ENCODE peak calls at places on chromosomes 12 and 14, in seven cellular contexts. One of them, this sample, is unnamed.

GRCh38 chr12:87020071-87020470 is 763.9 kb upstream of the MGAT4C start:
- DNase-seq in SK-MEL-5: no peak
- DNase-seq in DMS153: no peak
- DNase-seq in mesendoderm: peak
- DNase-seq in effector memory CD8-positive, alpha-beta T cell: no peak
- DNase-seq in esophagus muscularis mucosa: no peak
- DNase-seq in midbrain: no peak
- DNase-seq in this sample: no peak

GRCh38 chr12:89856431-89856830 is 147.8 kb upstream of the ATP2B1 start:
- DNase-seq in mesendoderm: no peak
- DNase-seq in midbrain: no peak
- DNase-seq in esophagus muscularis mucosa: no peak
- DNase-seq in SK-MEL-5: no peak
- DNase-seq in effector memory CD8-positive, alpha-beta T cell: no peak
- DNase-seq in DMS153: no peak
- DNase-seq in this sample: no peak

GRCh38 chr12:51460519-51460918 is 35.9 kb downstream of the SLC4A8 start:
- DNase-seq in esophagus muscularis mucosa: no peak
- DNase-seq in midbrain: no peak
- DNase-seq in effector memory CD8-positive, alpha-beta T cell: no peak
- DNase-seq in SK-MEL-5: peak
- DNase-seq in mesendoderm: no peak
- DNase-seq in DMS153: peak
- DNase-seq in this sample: no peak

GRCh38 chr12:107458990-107459389 is 226.6 kb upstream of the PWP1 start:
- DNase-seq in effector memory CD8-positive, alpha-beta T cell: no peak
- DNase-seq in DMS153: no peak
- DNase-seq in SK-MEL-5: no peak
- DNase-seq in mesendoderm: no peak
- DNase-seq in midbrain: no peak
- DNase-seq in esophagus muscularis mucosa: no peak
- DNase-seq in this sample: no peak

GRCh38 chr12:95107362-95107761 is 33.9 kb upstream of the NR2C1 start:
- DNase-seq in midbrain: no peak
- DNase-seq in mesendoderm: no peak
- DNase-seq in DMS153: no peak
- DNase-seq in effector memory CD8-positive, alpha-beta T cell: no peak
- DNase-seq in SK-MEL-5: no peak
- DNase-seq in esophagus muscularis mucosa: no peak
- DNase-seq in this sample: no peak

GRCh38 chr12:3463927-3464326 is 27.1 kb upstream of the PRMT8 start:
- DNase-seq in midbrain: no peak
- DNase-seq in effector memory CD8-positive, alpha-beta T cell: no peak
- DNase-seq in DMS153: no peak
- DNase-seq in esophagus muscularis mucosa: no peak
- DNase-seq in SK-MEL-5: peak
- DNase-seq in mesendoderm: no peak
- DNase-seq in this sample: no peak

GRCh38 chr12:74021937-74022336 is 515.7 kb upstream of the ATXN7L3B start:
- DNase-seq in midbrain: peak
- DNase-seq in mesendoderm: peak
- DNase-seq in effector memory CD8-positive, alpha-beta T cell: no peak
- DNase-seq in DMS153: peak
- DNase-seq in SK-MEL-5: peak
- DNase-seq in esophagus muscularis mucosa: no peak
- DNase-seq in this sample: peak

GRCh38 chr12:119649202-119649808 is 18.6 kb upstream of the PRKAB1 start:
- DNase-seq in midbrain: no peak
- DNase-seq in esophagus muscularis mucosa: no peak
- DNase-seq in mesendoderm: no peak
- DNase-seq in effector memory CD8-positive, alpha-beta T cell: no peak
- DNase-seq in DMS153: no peak
- DNase-seq in SK-MEL-5: peak
- DNase-seq in this sample: no peak

GRCh38 chr14:69671365-69672050 is 60.1 kb downstream of the SUSD6 start:
- DNase-seq in DMS153: no peak
- DNase-seq in SK-MEL-5: no peak
- DNase-seq in mesendoderm: peak
- DNase-seq in effector memory CD8-positive, alpha-beta T cell: no peak
- DNase-seq in midbrain: no peak
- DNase-seq in esophagus muscularis mucosa: no peak
- DNase-seq in this sample: no peak

GRCh38 chr12:93706824-93707223 is 29.6 kb downstream of the CRADD start:
- DNase-seq in SK-MEL-5: no peak
- DNase-seq in effector memory CD8-positive, alpha-beta T cell: no peak
- DNase-seq in midbrain: no peak
- DNase-seq in mesendoderm: no peak
- DNase-seq in esophagus muscularis mucosa: no peak
- DNase-seq in DMS153: no peak
- DNase-seq in this sample: no peak

GRCh38 chr14:74085828-74086227 is 1.1 kb downstream of the LIN52 start:
- DNase-seq in effector memory CD8-positive, alpha-beta T cell: no peak
- DNase-seq in midbrain: no peak
- DNase-seq in SK-MEL-5: no peak
- DNase-seq in mesendoderm: no peak
- DNase-seq in esophagus muscularis mucosa: no peak
- DNase-seq in DMS153: no peak
- DNase-seq in this sample: no peak

GRCh38 chr12:19186722-19187661 is 57.5 kb downstream of the PLEKHA5 start:
- DNase-seq in midbrain: peak
- DNase-seq in SK-MEL-5: peak
- DNase-seq in mesendoderm: peak
- DNase-seq in esophagus muscularis mucosa: no peak
- DNase-seq in effector memory CD8-positive, alpha-beta T cell: peak
- DNase-seq in DMS153: peak
- DNase-seq in this sample: peak

GRCh38 chr14:96136361-96136760 is 68.3 kb upstream of the BDKRB2 start:
- DNase-seq in effector memory CD8-positive, alpha-beta T cell: no peak
- DNase-seq in DMS153: no peak
- DNase-seq in mesendoderm: no peak
- DNase-seq in midbrain: no peak
- DNase-seq in SK-MEL-5: no peak
- DNase-seq in esophagus muscularis mucosa: no peak
- DNase-seq in this sample: no peak

GRCh38 chr12:49582201-49582600 is 14.3 kb upstream of the MCRS1 start:
- DNase-seq in mesendoderm: no peak
- DNase-seq in esophagus muscularis mucosa: no peak
- DNase-seq in SK-MEL-5: no peak
- DNase-seq in effector memory CD8-positive, alpha-beta T cell: no peak
- DNase-seq in DMS153: no peak
- DNase-seq in midbrain: no peak
- DNase-seq in this sample: no peak

GRCh38 chr12:104177663-104178501 is 37.7 kb upstream of the TXNRD1 start:
- DNase-seq in SK-MEL-5: peak
- DNase-seq in midbrain: no peak
- DNase-seq in esophagus muscularis mucosa: peak
- DNase-seq in effector memory CD8-positive, alpha-beta T cell: no peak
- DNase-seq in mesendoderm: peak
- DNase-seq in DMS153: no peak
- DNase-seq in this sample: no peak

GRCh38 chr12:51028811-51029146 is 2.6 kb upstream of the SLC11A2 start:
- DNase-seq in DMS153: no peak
- DNase-seq in esophagus muscularis mucosa: no peak
- DNase-seq in SK-MEL-5: no peak
- DNase-seq in midbrain: no peak
- DNase-seq in effector memory CD8-positive, alpha-beta T cell: no peak
- DNase-seq in mesendoderm: peak
- DNase-seq in this sample: no peak

GRCh38 chr12:109461049-109461845 is 15.9 kb downstream of the KCTD10 start:
- DNase-seq in SK-MEL-5: no peak
- DNase-seq in effector memory CD8-positive, alpha-beta T cell: no peak
- DNase-seq in mesendoderm: peak
- DNase-seq in DMS153: no peak
- DNase-seq in esophagus muscularis mucosa: no peak
- DNase-seq in midbrain: peak
- DNase-seq in this sample: no peak

GRCh38 chr14:73394317-73394716 is 64.0 kb downstream of the NUMB start:
- DNase-seq in effector memory CD8-positive, alpha-beta T cell: no peak
- DNase-seq in midbrain: no peak
- DNase-seq in esophagus muscularis mucosa: no peak
- DNase-seq in mesendoderm: no peak
- DNase-seq in SK-MEL-5: no peak
- DNase-seq in DMS153: no peak
- DNase-seq in this sample: no peak

GRCh38 chr12:25590021-25590721 is 37.1 kb upstream of the LMNTD1 start:
- DNase-seq in SK-MEL-5: no peak
- DNase-seq in effector memory CD8-positive, alpha-beta T cell: no peak
- DNase-seq in midbrain: no peak
- DNase-seq in DMS153: no peak
- DNase-seq in mesendoderm: no peak
- DNase-seq in esophagus muscularis mucosa: no peak
- DNase-seq in this sample: no peak

GRCh38 chr12:28278499-28278898 is 88.2 kb downstream of the CCDC91 start:
- DNase-seq in midbrain: no peak
- DNase-seq in mesendoderm: no peak
- DNase-seq in esophagus muscularis mucosa: no peak
- DNase-seq in effector memory CD8-positive, alpha-beta T cell: no peak
- DNase-seq in SK-MEL-5: no peak
- DNase-seq in DMS153: no peak
- DNase-seq in this sample: no peak

GRCh38 chr12:78096909-78097597 is 266.4 kb downstream of the NAV3 start:
- DNase-seq in SK-MEL-5: peak
- DNase-seq in effector memory CD8-positive, alpha-beta T cell: no peak
- DNase-seq in midbrain: peak
- DNase-seq in DMS153: no peak
- DNase-seq in esophagus muscularis mucosa: no peak
- DNase-seq in mesendoderm: no peak
- DNase-seq in this sample: peak

GRCh38 chr14:51996148-51996746 is 6.9 kb downstream of the RTRAF start:
- DNase-seq in esophagus muscularis mucosa: no peak
- DNase-seq in DMS153: no peak
- DNase-seq in mesendoderm: peak
- DNase-seq in SK-MEL-5: peak
- DNase-seq in effector memory CD8-positive, alpha-beta T cell: peak
- DNase-seq in midbrain: peak
- DNase-seq in this sample: no peak

GRCh38 chr12:127888948-127889347 is 378.0 kb upstream of the TMEM132C start:
- DNase-seq in esophagus muscularis mucosa: no peak
- DNase-seq in DMS153: no peak
- DNase-seq in SK-MEL-5: no peak
- DNase-seq in effector memory CD8-positive, alpha-beta T cell: no peak
- DNase-seq in mesendoderm: no peak
- DNase-seq in midbrain: no peak
- DNase-seq in this sample: peak

GRCh38 chr14:100278702-100279101 is 27.5 kb downstream of the SLC25A29 start:
- DNase-seq in effector memory CD8-positive, alpha-beta T cell: no peak
- DNase-seq in midbrain: peak
- DNase-seq in SK-MEL-5: peak
- DNase-seq in mesendoderm: peak
- DNase-seq in esophagus muscularis mucosa: no peak
- DNase-seq in DMS153: no peak
- DNase-seq in this sample: peak

GRCh38 chr14:48398675-48399282 is 723.4 kb upstream of the MDGA2 start:
- DNase-seq in DMS153: peak
- DNase-seq in midbrain: peak
- DNase-seq in mesendoderm: peak
- DNase-seq in SK-MEL-5: peak
- DNase-seq in effector memory CD8-positive, alpha-beta T cell: no peak
- DNase-seq in esophagus muscularis mucosa: no peak
- DNase-seq in this sample: peak

GRCh38 chr12:52527121-52527800 is 7.1 kb upstream of the KRT5 start:
- DNase-seq in esophagus muscularis mucosa: no peak
- DNase-seq in effector memory CD8-positive, alpha-beta T cell: no peak
- DNase-seq in SK-MEL-5: no peak
- DNase-seq in mesendoderm: no peak
- DNase-seq in midbrain: no peak
- DNase-seq in DMS153: no peak
- DNase-seq in this sample: no peak

GRCh38 chr12:106127289-106128126 is 11.2 kb downstream of the NUAK1 start:
- DNase-seq in DMS153: no peak
- DNase-seq in mesendoderm: no peak
- DNase-seq in effector memory CD8-positive, alpha-beta T cell: no peak
- DNase-seq in esophagus muscularis mucosa: no peak
- DNase-seq in SK-MEL-5: no peak
- DNase-seq in midbrain: no peak
- DNase-seq in this sample: no peak

GRCh38 chr12:106978035-106978800 is 8.7 kb downstream of the MTERF2 start:
- DNase-seq in effector memory CD8-positive, alpha-beta T cell: no peak
- DNase-seq in SK-MEL-5: no peak
- DNase-seq in esophagus muscularis mucosa: no peak
- DNase-seq in DMS153: peak
- DNase-seq in midbrain: peak
- DNase-seq in mesendoderm: no peak
- DNase-seq in this sample: peak